ENCODE peak calls at places on chromosomes 16 and 17, in six cellular contexts. U is transverse colon, M is PC-9, I is fibroblast of lung, Y is AG04450, C is endothelial cell of umbilical vein. P is an unnamed sample.

GRCh38 chr17:80069886-80070177 is 31.5 kb upstream of the GAA start:
- DNase-seq in U (no peak), M (no peak), I (peak; percentile 12), Y (no peak), C (no peak), P (no peak)

GRCh38 chr16:57696240-57696639 is 1.6 kb downstream of the DRC7 start:
- DNase-seq in U (no peak), M (no peak), I (no peak), Y (no peak), C (no peak), P (no peak)

GRCh38 chr17:42142371-42142896 is 12.4 kb downstream of the RAB5C start:
- DNase-seq in U (no peak), M (no peak), I (peak; percentile 35), Y (no peak), C (no peak), P (peak; percentile 21)

GRCh38 chr17:12406623-12407228 is 259.0 kb upstream of the MYOCD start:
- DNase-seq in U (no peak), M (no peak), I (no peak), Y (no peak), C (no peak), P (no peak)

GRCh38 chr16:85058909-85059308 is 31.3 kb downstream of the KIAA0513 start:
- DNase-seq in U (no peak), M (no peak), I (no peak), Y (no peak), C (no peak), P (no peak)

GRCh38 chr17:40180694-40181093 is 3.4 kb downstream of the RAPGEFL1 start:
- DNase-seq in U (peak; percentile 93), M (peak; percentile 36), I (no peak), Y (no peak), C (no peak), P (no peak)

GRCh38 chr17:29615048-29615385 is 7.7 kb downstream of the CORO6 start:
- DNase-seq in U (peak; percentile 54), M (no peak), I (peak; percentile 36), Y (no peak), C (no peak), P (no peak)

GRCh38 chr17:31385428-31386285 is 5.8 kb upstream of the RAB11FIP4 start:
- DNase-seq in U (no peak), M (no peak), I (no peak), Y (no peak), C (no peak), P (no peak)

GRCh38 chr17:68456529-68457167 is 648 bp downstream of the WIPI1 start:
- DNase-seq in U (peak; percentile 82), M (peak; percentile 70), I (peak; percentile 93), Y (peak; percentile 77), C (peak; percentile 87), P (peak; percentile 80)

GRCh38 chr17:57956311-57957119 is 1.3 kb upstream of the CUEDC1 start:
- DNase-seq in U (no peak), M (no peak), I (no peak), Y (no peak), C (no peak), P (no peak)

GRCh38 chr17:47948706-47949196 is 7.4 kb downstream of the PNPO start:
- DNase-seq in U (no peak), M (peak; percentile 78), I (no peak), Y (no peak), C (peak; percentile 16), P (no peak)

GRCh38 chr16:4094138-4094773 is 22.0 kb downstream of the ADCY9 start:
- DNase-seq in U (no peak), M (no peak), I (no peak), Y (no peak), C (no peak), P (no peak)

GRCh38 chr16:2520784-2521577 is 810 bp downstream of the AMDHD2 start:
- DNase-seq in U (peak; percentile 59), M (peak; percentile 73), I (no peak), Y (no peak), C (no peak), P (peak; percentile 23)

GRCh38 chr17:51275381-51275780 is 15.0 kb downstream of the UTP18 start:
- DNase-seq in U (no peak), M (no peak), I (peak; percentile 42), Y (no peak), C (no peak), P (no peak)

GRCh38 chr16:23784811-23785447 is 30.1 kb downstream of the CHP2 start:
- DNase-seq in U (no peak), M (no peak), I (peak; percentile 1), Y (no peak), C (no peak), P (no peak)

GRCh38 chr17:79573196-79573929 is 37.5 kb downstream of the RBFOX3 start:
- DNase-seq in U (no peak), M (no peak), I (no peak), Y (no peak), C (no peak), P (no peak)

GRCh38 chr17:79777844-79778503 is at the start of gene CBX2:
- DNase-seq in U (peak; percentile 83), M (no peak), I (peak; percentile 55), Y (no peak), C (peak; percentile 58), P (peak; percentile 85)

GRCh38 chr16:57412584-57412983 is 8.0 kb downstream of the CCL17 start:
- DNase-seq in U (no peak), M (no peak), I (no peak), Y (no peak), C (no peak), P (no peak)

GRCh38 chr17:73309727-73310555 is 1.9 kb downstream of the CDC42EP4 start:
- DNase-seq in U (peak; percentile 72), M (no peak), I (no peak), Y (no peak), C (peak; percentile 46), P (no peak)

GRCh38 chr16:12215302-12216105 is 239.0 kb downstream of the SNX29 start:
- DNase-seq in U (no peak), M (no peak), I (no peak), Y (no peak), C (no peak), P (no peak)

GRCh38 chr17:61451538-61452300 is 503 bp upstream of the TBX4 start:
- DNase-seq in U (no peak), M (no peak), I (peak; percentile 46), Y (no peak), C (no peak), P (no peak)

GRCh38 chr16:49918257-49918656 is 62.3 kb upstream of the ZNF423 start:
- DNase-seq in U (no peak), M (no peak), I (no peak), Y (no peak), C (no peak), P (no peak)

GRCh38 chr16:68344252-68344651 is 33.4 kb downstream of the PRMT7 start:
- DNase-seq in U (no peak), M (no peak), I (no peak), Y (no peak), C (no peak), P (peak; percentile 63)

GRCh38 chr16:65312071-65312470 is 190.2 kb upstream of the CDH11 start:
- DNase-seq in U (no peak), M (no peak), I (peak; percentile 18), Y (no peak), C (peak; percentile 29), P (no peak)

GRCh38 chr16:8887952-8888560 is 5.9 kb downstream of the LITAFD start:
- DNase-seq in U (no peak), M (no peak), I (no peak), Y (no peak), C (no peak), P (peak; percentile 91)

GRCh38 chr16:14196011-14196410 is 124.9 kb downstream of the MRTFB start:
- DNase-seq in U (no peak), M (no peak), I (peak; percentile 18), Y (no peak), C (peak; percentile 62), P (no peak)

GRCh38 chr17:80980397-80981061 is 11.1 kb upstream of the CHMP6 start:
- DNase-seq in U (no peak), M (no peak), I (peak; percentile 50), Y (no peak), C (no peak), P (no peak)

GRCh38 chr17:5069724-5070123 is 8.5 kb upstream of the ZFP3 start:
- DNase-seq in U (no peak), M (no peak), I (no peak), Y (no peak), C (no peak), P (no peak)

GRCh38 chr16:720507-720989 is 398 bp upstream of the ANTKMT start:
- DNase-seq in U (peak; percentile 46), M (no peak), I (peak; percentile 59), Y (no peak), C (peak; percentile 45), P (peak; percentile 70)

GRCh38 chr16:19610200-19610599 is 54.7 kb downstream of the VPS35L start:
- DNase-seq in U (no peak), M (no peak), I (no peak), Y (no peak), C (no peak), P (no peak)

GRCh38 chr16:53991181-53992056 is 287.5 kb downstream of the FTO start:
- DNase-seq in U (no peak), M (no peak), I (peak; percentile 84), Y (peak; percentile 55), C (peak; percentile 14), P (no peak)

GRCh38 chr16:87603684-87604571 is 1.6 kb downstream of the JPH3 start:
- DNase-seq in U (no peak), M (no peak), I (no peak), Y (no peak), C (no peak), P (no peak)

GRCh38 chr16:87602821-87603683 is 744 bp downstream of the JPH3 start:
- DNase-seq in U (no peak), M (no peak), I (no peak), Y (no peak), C (no peak), P (peak; percentile 56)

GRCh38 chr16:87601322-87602004 is 845 bp upstream of the JPH3 start:
- DNase-seq in U (no peak), M (no peak), I (no peak), Y (no peak), C (no peak), P (no peak)

GRCh38 chr16:87600246-87600645 is 2.1 kb upstream of the JPH3 start:
- DNase-seq in U (no peak), M (no peak), I (no peak), Y (no peak), C (no peak), P (no peak)

GRCh38 chr16:87602005-87602790 is at the start of gene JPH3:
- DNase-seq in U (no peak), M (no peak), I (no peak), Y (no peak), C (no peak), P (no peak)
- H3K27me3 ChIP-seq in U (peaks cover 85% of the 10 kb centered on the region), M (peaks cover 83% of the 10 kb centered on the region), I (peaks cover 51% of the 10 kb centered on the region), Y (peaks cover 66% of the 10 kb centered on the region), C (peaks cover 51% of the 10 kb centered on the region), P (peaks cover 39% of the 10 kb centered on the region)

GRCh38 chr17:72270530-72270929 is 149.7 kb downstream of the SOX9 start:
- DNase-seq in U (no peak), M (peak; percentile 82), I (peak; percentile 51), Y (no peak), C (no peak), P (no peak)
- TF ChIP-seq CTCF in U (no peak), M (no peak), I (no peak), Y (no peak), C (no peak), P (no peak)

GRCh38 chr17:48997827-48998556 is 807 bp downstream of the IGF2BP1 start:
- DNase-seq in U (no peak), M (no peak), I (no peak), Y (no peak), C (peak; percentile 35), P (no peak)
- H3K27me3 ChIP-seq in U (peaks cover 100% of the 10 kb centered on the region), M (no peaks in the 10 kb centered on the region), I (peaks cover 72% of the 10 kb centered on the region), Y (peaks cover 28% of the 10 kb centered on the region), C (peaks cover 27% of the 10 kb centered on the region), P (peaks cover 100% of the 10 kb centered on the region)

GRCh38 chr17:77145635-77146632 is 5.2 kb downstream of the SEC14L1 start:
- DNase-seq in U (peak; percentile 67), M (peak; percentile 76), I (peak; percentile 79), Y (no peak), C (peak; percentile 80), P (peak; percentile 74)
- TF ChIP-seq CTCF in U (no peak), M (no peak), I (peak; percentile 17), Y (peak; percentile 39), C (no peak), P (peak; percentile 17)

P was measured in heart left ventricle.